ENCODE peak calls at places on chromosome 17, in six cellular contexts. U is GM23338, N is AG04450, Y is lower lobe of right lung, G is GM12865, S is LHCN-M2. D is an unnamed sample.
A peak's percentile ranks its signal among the peaks of the same experiment; 100 is the strongest.

GRCh38 chr17:73369126-73369525 is 57.3 kb upstream of the CDC42EP4 start:
- DNase-seq in U (no peak), N (no peak), Y (no peak), G (no peak), S (no peak), D (no peak)

GRCh38 chr17:76271669-76272540 is 6.8 kb downstream of the UBALD2 start:
- DNase-seq in U (peak; percentile 70), N (no peak), Y (peak; percentile 55), G (peak; percentile 98), S (no peak), D (peak; percentile 87)

GRCh38 chr17:79572136-79572915 is 38.5 kb downstream of the RBFOX3 start:
- DNase-seq in U (no peak), N (no peak), Y (peak; percentile 15), G (no peak), S (no peak), D (no peak)

GRCh38 chr17:39799395-39799794 is 61.7 kb downstream of the GRB7 start:
- DNase-seq in U (no peak), N (no peak), Y (no peak), G (no peak), S (no peak), D (no peak)

GRCh38 chr17:50715471-50715870 is 3.9 kb upstream of the LUC7L3 start:
- DNase-seq in U (no peak), N (no peak), Y (no peak), G (no peak), S (no peak), D (no peak)

GRCh38 chr17:50056217-50056960 is 479 bp downstream of the ITGA3 start:
- DNase-seq in U (peak; percentile 92), N (no peak), Y (peak; percentile 80), G (peak; percentile 81), S (peak; percentile 57), D (peak; percentile 98)

GRCh38 chr17:29572691-29573557 is 4.4 kb downstream of the TP53I13 start:
- DNase-seq in U (peak; percentile 67), N (no peak), Y (peak; percentile 67), G (peak; percentile 82), S (no peak), D (peak; percentile 90)

GRCh38 chr17:81253358-81254131 is 14.4 kb downstream of the NDUFAF8 start:
- DNase-seq in U (no peak), N (no peak), Y (peak; percentile 70), G (peak; percentile 45), S (no peak), D (peak; percentile 85)

GRCh38 chr17:22704674-22705073 is 1012.4 kb downstream of the KCNJ18 start:
- DNase-seq in U (no peak), N (no peak), Y (no peak), G (no peak), S (no peak), D (no peak)

GRCh38 chr17:64171041-64171440 is 41.1 kb upstream of the ERN1 start:
- DNase-seq in U (no peak), N (no peak), Y (no peak), G (no peak), S (no peak), D (no peak)

GRCh38 chr17:58327363-58328194 is 1.0 kb downstream of the TSPOAP1 start:
- DNase-seq in U (no peak), N (no peak), Y (peak; percentile 55), G (no peak), S (no peak), D (no peak)

GRCh38 chr17:21200590-21201301 is 13.2 kb downstream of the TMEM11 start:
- DNase-seq in U (no peak), N (no peak), Y (no peak), G (no peak), S (no peak), D (peak; percentile 57)

GRCh38 chr17:81064746-81065475 is 30.0 kb downstream of the BAIAP2 start:
- DNase-seq in U (no peak), N (no peak), Y (no peak), G (no peak), S (peak; percentile 79), D (peak; percentile 74)

GRCh38 chr17:11384131-11384530 is 143.1 kb downstream of the SHISA6 start:
- DNase-seq in U (no peak), N (no peak), Y (no peak), G (no peak), S (no peak), D (no peak)

GRCh38 chr17:37710344-37710886 is 34.4 kb downstream of the HNF1B start:
- DNase-seq in U (peak; percentile 95), N (no peak), Y (peak; percentile 89), G (peak; percentile 9), S (peak; percentile 32), D (peak; percentile 99)

GRCh38 chr17:64503821-64504768 is 2.0 kb downstream of the DDX5 start:
- DNase-seq in U (no peak), N (no peak), Y (no peak), G (no peak), S (peak; percentile 30), D (no peak)

GRCh38 chr17:42111901-42112551 is 488 bp downstream of the DHX58 start:
- DNase-seq in U (no peak), N (no peak), Y (peak; percentile 58), G (peak; percentile 46), S (peak; percentile 64), D (peak; percentile 72)

GRCh38 chr17:39834017-39834416 is 30.1 kb downstream of the IKZF3 start:
- DNase-seq in U (no peak), N (no peak), Y (no peak), G (peak; percentile 20), S (no peak), D (no peak)

GRCh38 chr17:71117461-71117860 is 948.1 kb downstream of the KCNJ2 start:
- DNase-seq in U (no peak), N (no peak), Y (no peak), G (no peak), S (peak; percentile 36), D (no peak)

GRCh38 chr17:50337956-50338355 is 8.0 kb upstream of the XYLT2 start:
- DNase-seq in U (no peak), N (no peak), Y (no peak), G (no peak), S (no peak), D (peak; percentile 35)

GRCh38 chr17:58329035-58329807 is 626 bp upstream of the TSPOAP1 start:
- DNase-seq in U (peak; percentile 77), N (no peak), Y (peak; percentile 78), G (peak; percentile 99), S (no peak), D (no peak)

GRCh38 chr17:17540935-17541639 is 44.9 kb upstream of the RASD1 start:
- DNase-seq in U (no peak), N (no peak), Y (no peak), G (no peak), S (no peak), D (no peak)

GRCh38 chr17:8923762-8924161 is 41.7 kb downstream of the PIK3R5 start:
- DNase-seq in U (no peak), N (no peak), Y (no peak), G (no peak), S (no peak), D (no peak)

GRCh38 chr17:29002811-29003210 is 3.0 kb downstream of the SEZ6 start:
- DNase-seq in U (no peak), N (no peak), Y (no peak), G (no peak), S (no peak), D (no peak)

GRCh38 chr17:78526231-78527025 is 50.8 kb downstream of the DNAH17 start:
- DNase-seq in U (peak; percentile 28), N (no peak), Y (no peak), G (no peak), S (no peak), D (peak; percentile 72)

GRCh38 chr17:3982113-3982512 is 17.9 kb upstream of the ATP2A3 start:
- DNase-seq in U (no peak), N (no peak), Y (peak; percentile 44), G (no peak), S (no peak), D (no peak)

GRCh38 chr17:79686476-79686875 is 44.3 kb upstream of the ENPP7 start:
- DNase-seq in U (no peak), N (no peak), Y (no peak), G (no peak), S (no peak), D (no peak)

GRCh38 chr17:36944488-36945040 is 4.2 kb upstream of the AATF start:
- DNase-seq in U (no peak), N (no peak), Y (no peak), G (no peak), S (no peak), D (no peak)

GRCh38 chr17:1470071-1470773 is 14.2 kb upstream of the CRK start:
- DNase-seq in U (no peak), N (no peak), Y (no peak), G (no peak), S (no peak), D (no peak)

GRCh38 chr17:1060991-1061390 is 64.1 kb downstream of the TIMM22 start:
- DNase-seq in U (no peak), N (peak; percentile 93), Y (peak; percentile 76), G (peak; percentile 37), S (peak; percentile 100), D (no peak)

GRCh38 chr17:29069526-29070041 is 26.6 kb downstream of the PIPOX start:
- DNase-seq in U (peak; percentile 86), N (no peak), Y (no peak), G (no peak), S (peak; percentile 13), D (peak; percentile 73)

GRCh38 chr17:7889166-7889584 is 586 bp downstream of the CHD3 start:
- DNase-seq in U (peak; percentile 62), N (peak; percentile 67), Y (peak; percentile 97), G (peak; percentile 45), S (peak; percentile 96), D (peak; percentile 83)

GRCh38 chr17:66123163-66123562 is 68.8 kb downstream of the CEP112 start:
- DNase-seq in U (peak; percentile 53), N (no peak), Y (no peak), G (no peak), S (peak; percentile 41), D (peak; percentile 68)

GRCh38 chr17:80024206-80024972 is 11.3 kb downstream of the TBC1D16 start:
- DNase-seq in U (no peak), N (no peak), Y (no peak), G (no peak), S (no peak), D (no peak)

GRCh38 chr17:83152745-83153611 is 73.6 kb downstream of the METRNL start:
- DNase-seq in U (no peak), N (no peak), Y (peak; percentile 77), G (no peak), S (no peak), D (peak; percentile 40)

GRCh38 chr17:79948406-79948917 is 87.2 kb downstream of the TBC1D16 start:
- DNase-seq in U (no peak), N (no peak), Y (peak; percentile 22), G (no peak), S (no peak), D (peak; percentile 32)